ENCODE peak calls at places on chromosomes 2 and 18, in six cellular contexts. M is DND-41; N is GM12878; O is CD4-positive, CD25-positive, alpha-beta regulatory T cell; E is heart left ventricle; W is neural progenitor cell. V is an unnamed sample.

GRCh38 chr18:30485078-30485477 is 557.5 kb downstream of the DSC3 start:
- DNase-seq in M (no peak), N (no peak), O (no peak), E (no peak), W (no peak), V (no peak)

GRCh38 chr2:161416294-161416632 is at the start of gene TBR1:
- DNase-seq in M (no peak), N (no peak), O (no peak), E (no peak), W (no peak), V (no peak)

GRCh38 chr2:240620149-240620731 is 5.0 kb upstream of the GPR35 start:
- DNase-seq in M (no peak), N (no peak), O (no peak), E (peak; percentile 13), W (no peak), V (no peak)

GRCh38 chr2:176103634-176104337 is 3.3 kb upstream of the HOXD11 start:
- DNase-seq in M (no peak), N (no peak), O (no peak), E (no peak), W (no peak), V (no peak)

GRCh38 chr2:3305431-3305830 is 72.2 kb downstream of the EIPR1 start:
- DNase-seq in M (no peak), N (no peak), O (no peak), E (no peak), W (no peak), V (no peak)

GRCh38 chr2:182818541-182819308 is 47.7 kb downstream of the FRZB start:
- DNase-seq in M (no peak), N (no peak), O (no peak), E (no peak), W (peak; percentile 89), V (no peak)

GRCh38 chr2:172698041-172698863 is 37.4 kb upstream of the RAPGEF4 start:
- DNase-seq in M (no peak), N (peak; percentile 26), O (peak; percentile 56), E (no peak), W (no peak), V (no peak)

GRCh38 chr2:174633621-174633927 is 36.0 kb upstream of the WIPF1 start:
- DNase-seq in M (peak; percentile 39), N (no peak), O (no peak), E (no peak), W (peak; percentile 20), V (no peak)

GRCh38 chr2:145323512-145323911 is 803.6 kb upstream of the ZEB2 start:
- DNase-seq in M (peak; percentile 42), N (no peak), O (peak; percentile 7), E (no peak), W (no peak), V (no peak)

GRCh38 chr2:12302140-12302539 is 414.6 kb upstream of the TRIB2 start:
- DNase-seq in M (no peak), N (no peak), O (peak; percentile 51), E (no peak), W (no peak), V (no peak)
- H3K4me1 ChIP-seq in M (peaks cover 30% of the 10 kb centered on the region), N (peaks cover 6% of the 10 kb centered on the region), O (peaks cover 27% of the 10 kb centered on the region), E (no peaks in the 10 kb centered on the region), W (peaks cover 11% of the 10 kb centered on the region), V (peaks cover 30% of the 10 kb centered on the region)

GRCh38 chr18:79523738-79524180 is 128.0 kb downstream of the NFATC1 start:
- DNase-seq in M (peak; percentile 73), N (peak; percentile 49), O (peak; percentile 85), E (peak; percentile 9), W (no peak), V (peak; percentile 61)
- H3K4me3 ChIP-seq in M (no peak overlapping the region), N (no peak overlapping the region), O (peak overlapping the region; percentile 67), E (no peak overlapping the region), W (no peak overlapping the region), V (peak overlapping the region; percentile 52)

DNA sequence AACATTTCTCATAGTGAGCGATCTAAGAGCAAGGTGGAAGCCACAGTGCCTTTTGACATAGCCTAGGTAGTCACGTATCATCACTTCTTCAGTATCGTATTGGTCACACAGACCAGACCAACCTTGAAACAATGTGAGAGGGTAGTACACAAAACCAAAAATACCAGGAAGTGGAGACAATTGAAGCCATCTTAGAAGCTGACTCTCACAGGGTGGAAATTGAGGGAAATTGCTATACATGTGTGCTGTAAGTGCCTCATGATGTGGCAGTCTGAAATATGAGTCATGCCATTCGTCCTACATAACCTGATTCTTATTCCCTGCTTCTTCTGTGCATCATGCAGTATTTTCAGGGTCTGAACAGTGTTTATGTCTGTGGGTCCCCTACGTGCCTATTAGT is 62.3 kb upstream of the STON1 start:
- DNase-seq in M (no peak), N (no peak), O (no peak), E (no peak), W (no peak), V (no peak)
- H3K27ac ChIP-seq in M (no peak overlapping the region), N (no peak overlapping the region), O (no peak overlapping the region), E (no peak overlapping the region), W (no peak overlapping the region), V (no peak overlapping the region)

GRCh38 chr2:47459021-47459420 is 56.1 kb downstream of the MSH2 start:
- DNase-seq in M (no peak), N (no peak), O (no peak), E (no peak), W (no peak), V (no peak)

GRCh38 chr2:47457268-47457667 is 54.3 kb downstream of the MSH2 start:
- DNase-seq in M (no peak), N (no peak), O (no peak), E (no peak), W (no peak), V (no peak)

GRCh38 chr2:47455411-47455810 is 52.5 kb downstream of the MSH2 start:
- DNase-seq in M (no peak), N (no peak), O (no peak), E (no peak), W (no peak), V (no peak)

GRCh38 chr2:47460766-47461165 is 57.8 kb downstream of the MSH2 start:
- DNase-seq in M (no peak), N (no peak), O (no peak), E (no peak), W (no peak), V (no peak)

DNA sequence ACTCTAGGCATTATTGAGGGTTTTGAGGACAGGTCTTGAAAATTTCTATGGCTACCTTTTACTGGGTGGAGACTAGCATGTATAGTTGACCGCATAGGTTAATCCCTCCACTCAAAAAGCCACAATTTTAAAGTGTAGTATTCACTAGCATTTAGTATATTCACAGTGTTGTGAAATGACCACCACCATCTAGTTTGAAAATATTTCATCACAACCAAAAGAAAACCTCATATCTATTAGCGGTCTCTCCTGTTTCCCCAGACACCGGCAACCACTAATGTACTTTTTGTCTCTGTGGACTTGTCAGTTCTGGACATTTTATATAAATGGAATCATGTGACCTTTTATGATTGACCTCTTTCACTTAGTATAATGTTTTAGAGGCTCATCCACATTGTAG is 53.9 kb downstream of the MSH2 start:
- DNase-seq in M (no peak), N (no peak), O (no peak), E (no peak), W (no peak), V (no peak)
- H3K4me1 ChIP-seq in M (no peaks in the 10 kb centered on the region), N (no peaks in the 10 kb centered on the region), O (no peaks in the 10 kb centered on the region), E (no peaks in the 10 kb centered on the region), W (no peaks in the 10 kb centered on the region), V (no peaks in the 10 kb centered on the region)

DNA sequence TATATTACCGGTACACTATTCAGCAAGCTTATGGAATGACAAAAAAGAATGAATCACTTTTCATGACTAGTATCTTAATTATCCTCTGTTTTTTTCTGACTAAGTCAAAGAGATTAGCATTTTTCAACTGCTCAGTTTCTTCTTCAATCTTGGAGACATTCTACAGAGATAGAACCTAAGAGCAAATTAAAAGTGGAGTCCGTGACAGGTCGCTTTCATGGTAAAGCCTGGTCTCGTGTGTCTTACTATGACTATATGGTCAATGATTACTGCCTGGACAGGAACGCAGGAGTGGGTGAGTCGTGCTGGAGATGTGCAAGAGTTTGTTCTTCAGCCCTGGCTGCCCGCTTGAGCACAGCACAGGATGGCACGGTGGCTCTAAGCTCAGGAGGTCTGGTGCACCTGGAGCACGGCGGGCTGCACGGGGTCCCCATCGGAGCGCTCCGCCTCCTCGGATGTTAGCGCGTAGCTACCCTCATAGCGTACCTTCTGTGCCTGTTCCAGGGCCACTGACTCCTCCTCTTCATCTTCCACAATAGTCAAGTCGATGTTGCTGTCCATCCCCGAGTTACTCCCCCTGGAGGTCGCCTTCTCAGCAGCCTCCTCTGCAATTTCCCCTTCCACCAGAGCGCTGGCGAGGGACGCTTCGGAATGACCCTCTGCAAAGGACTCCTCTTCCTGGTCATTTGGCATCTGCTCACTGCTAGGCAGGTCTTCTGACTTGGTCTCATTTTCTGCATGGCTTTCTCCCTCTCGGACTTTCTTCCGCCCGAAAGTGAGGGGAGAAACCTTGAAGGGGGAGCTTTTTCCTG is 11.1 kb downstream of the CAVIN2 start:
- DNase-seq in M (no peak), N (no peak), O (no peak), E (no peak), W (no peak), V (no peak)
- H3K4me3 ChIP-seq in M (no peak overlapping the region), N (no peak overlapping the region), O (no peak overlapping the region), E (peak overlapping the region; percentile 18), W (no peak overlapping the region), V (no peak overlapping the region)

V was measured in CD8-positive, alpha-beta T cell.